ENCODE peak calls at places on chromosomes 1 and 21, in five cellular contexts. One of them, this sample, is unnamed.

GRCh38 chr1:94974824-94975223 is 47.9 kb upstream of the CNN3 start:
- DNase-seq in PC-9: no peak
- DNase-seq in A549: no peak
- DNase-seq in tibial artery: no peak
- DNase-seq in endodermal cell: no peak
- DNase-seq in this sample: peak

GRCh38 chr1:155166373-155167165 is 6.5 kb downstream of the KRTCAP2 start:
- DNase-seq in tibial artery: peak
- DNase-seq in A549: no peak
- DNase-seq in endodermal cell: peak
- DNase-seq in PC-9: no peak
- DNase-seq in this sample: no peak

GRCh38 chr1:115911298-115911697 is 65.0 kb upstream of the SLC22A15 start:
- DNase-seq in PC-9: peak
- DNase-seq in endodermal cell: no peak
- DNase-seq in A549: no peak
- DNase-seq in tibial artery: no peak
- DNase-seq in this sample: peak

GRCh38 chr1:167683226-167683625 is 38.6 kb upstream of the MPZL1 start:
- DNase-seq in endodermal cell: no peak
- DNase-seq in PC-9: no peak
- DNase-seq in A549: no peak
- DNase-seq in tibial artery: no peak
- DNase-seq in this sample: no peak

GRCh38 chr21:43679951-43680350 is 20.6 kb downstream of the RRP1B start:
- DNase-seq in endodermal cell: no peak
- DNase-seq in tibial artery: no peak
- DNase-seq in PC-9: no peak
- DNase-seq in A549: no peak
- DNase-seq in this sample: no peak

GRCh38 chr1:182935716-182936115 is 17.2 kb downstream of the SHCBP1L start:
- DNase-seq in A549: no peak
- DNase-seq in PC-9: no peak
- DNase-seq in tibial artery: no peak
- DNase-seq in endodermal cell: no peak
- DNase-seq in this sample: no peak

GRCh38 chr1:159924025-159924790 is 1.1 kb downstream of the TAGLN2 start:
- DNase-seq in PC-9: peak
- DNase-seq in tibial artery: peak
- DNase-seq in A549: peak
- DNase-seq in endodermal cell: peak
- DNase-seq in this sample: peak

GRCh38 chr1:68197459-68197858 is 34.9 kb downstream of the WLS start:
- DNase-seq in A549: no peak
- DNase-seq in PC-9: no peak
- DNase-seq in endodermal cell: no peak
- DNase-seq in tibial artery: no peak
- DNase-seq in this sample: no peak

GRCh38 chr1:5318143-5318816 is 663.9 kb downstream of the AJAP1 start:
- DNase-seq in PC-9: no peak
- DNase-seq in tibial artery: no peak
- DNase-seq in A549: no peak
- DNase-seq in endodermal cell: no peak
- DNase-seq in this sample: no peak

GRCh38 chr1:2337501-2337900 is 53.9 kb downstream of the MORN1 start:
- DNase-seq in endodermal cell: no peak
- DNase-seq in PC-9: no peak
- DNase-seq in tibial artery: no peak
- DNase-seq in A549: no peak
- DNase-seq in this sample: no peak

GRCh38 chr1:107263291-107263790 is 122.5 kb downstream of the NTNG1 start:
- DNase-seq in endodermal cell: no peak
- DNase-seq in PC-9: no peak
- DNase-seq in tibial artery: no peak
- DNase-seq in A549: no peak
- DNase-seq in this sample: no peak

GRCh38 chr1:94926365-94926914 is 470 bp downstream of the CNN3 start:
- DNase-seq in A549: peak
- DNase-seq in endodermal cell: peak
- DNase-seq in tibial artery: peak
- DNase-seq in PC-9: peak
- DNase-seq in this sample: no peak

GRCh38 chr1:50704126-50704525 is 255.9 kb downstream of the FAF1 start:
- DNase-seq in tibial artery: no peak
- DNase-seq in A549: peak
- DNase-seq in endodermal cell: no peak
- DNase-seq in PC-9: peak
- DNase-seq in this sample: peak

GRCh38 chr21:42508371-42508770 is 5.3 kb upstream of the SLC37A1 start:
- DNase-seq in tibial artery: no peak
- DNase-seq in A549: no peak
- DNase-seq in endodermal cell: no peak
- DNase-seq in PC-9: no peak
- DNase-seq in this sample: no peak

GRCh38 chr1:207754011-207754410 is 2.2 kb downstream of the CD46 start:
- DNase-seq in PC-9: no peak
- DNase-seq in A549: no peak
- DNase-seq in endodermal cell: no peak
- DNase-seq in tibial artery: no peak
- DNase-seq in this sample: no peak
- H3K27ac ChIP-seq in PC-9: no peak
- H3K27ac ChIP-seq in A549: no peak
- H3K27ac ChIP-seq in endodermal cell: no peak
- H3K27ac ChIP-seq in tibial artery: no peak
- H3K27ac ChIP-seq in this sample: no peak

DNA sequence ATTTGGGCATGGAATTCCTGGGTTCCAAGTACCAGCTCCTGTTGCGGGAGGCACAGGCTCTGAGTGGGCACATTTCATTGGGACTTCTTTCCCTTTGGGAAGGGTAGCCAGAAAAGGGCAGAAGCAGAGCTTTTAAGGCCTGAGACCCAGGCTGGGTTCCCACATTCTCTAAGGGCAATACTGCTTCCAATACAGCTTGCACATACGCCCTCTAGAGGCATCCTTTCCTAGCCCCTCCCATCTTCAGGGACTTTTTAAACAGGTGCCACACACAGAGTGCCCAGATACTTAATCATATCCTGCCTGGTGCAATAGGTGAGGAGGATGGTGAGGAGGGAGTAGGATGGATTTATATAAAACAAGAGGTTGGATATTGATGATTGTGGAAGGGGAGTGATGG is 5.7 kb downstream of the GPR88 start:
- DNase-seq in A549: peak
- DNase-seq in PC-9: no peak
- DNase-seq in endodermal cell: peak
- DNase-seq in tibial artery: no peak
- DNase-seq in this sample: peak
- TF ChIP-seq CTCF in A549: peak
- TF ChIP-seq CTCF in PC-9: peak
- TF ChIP-seq CTCF in endodermal cell: peak
- TF ChIP-seq CTCF in tibial artery: no peak
- TF ChIP-seq CTCF in this sample: no peak

DNA sequence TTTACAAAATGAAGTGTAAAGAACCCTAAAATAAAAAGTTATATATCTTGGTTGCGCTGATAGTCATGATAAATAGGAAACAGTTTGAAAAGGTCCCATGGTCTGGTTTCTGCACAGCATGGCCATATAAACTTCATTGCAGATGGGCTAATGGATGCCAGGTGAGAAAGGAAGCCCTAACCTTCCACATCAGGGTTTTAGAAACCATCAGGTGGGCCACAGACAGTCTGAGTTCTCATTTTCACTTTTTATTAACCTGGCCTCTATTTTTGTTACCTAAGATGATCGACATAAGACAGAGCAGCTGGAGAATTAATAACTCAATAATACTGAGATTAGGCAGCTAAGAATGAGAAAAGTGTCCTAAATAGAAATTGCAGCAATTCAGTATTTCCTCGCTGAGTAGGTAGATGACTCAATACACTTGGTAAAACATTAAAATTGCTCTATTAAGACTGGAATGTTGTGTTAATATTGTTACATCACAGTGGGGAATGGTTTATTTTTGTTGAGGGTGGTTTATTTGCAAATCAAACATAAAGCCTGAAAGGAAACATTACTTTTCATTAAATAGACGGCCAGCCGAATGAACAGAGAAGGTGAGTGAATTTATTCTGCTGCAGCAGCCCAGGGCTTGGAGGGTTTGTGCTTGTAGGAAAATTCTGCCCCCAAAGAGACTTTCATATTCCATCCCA is 21.1 kb downstream of the C1orf21 start:
- DNase-seq in A549: peak
- DNase-seq in endodermal cell: no peak
- DNase-seq in tibial artery: no peak
- DNase-seq in PC-9: no peak
- DNase-seq in this sample: no peak
- H3K27ac ChIP-seq in A549: peak
- H3K27ac ChIP-seq in endodermal cell: no peak
- H3K27ac ChIP-seq in tibial artery: no peak
- H3K27ac ChIP-seq in PC-9: no peak
- H3K27ac ChIP-seq in this sample: no peak

GRCh38 chr1:3852091-3852490 is 4.9 kb downstream of the CEP104 start:
- DNase-seq in tibial artery: no peak
- DNase-seq in endodermal cell: no peak
- DNase-seq in A549: no peak
- DNase-seq in PC-9: no peak
- DNase-seq in this sample: no peak

GRCh38 chr1:3850857-3851256 is 6.2 kb downstream of the CEP104 start:
- DNase-seq in A549: no peak
- DNase-seq in PC-9: no peak
- DNase-seq in tibial artery: no peak
- DNase-seq in endodermal cell: no peak
- DNase-seq in this sample: no peak

GRCh38 chr1:3841491-3841890 is 15.5 kb downstream of the CEP104 start:
- DNase-seq in endodermal cell: no peak
- DNase-seq in PC-9: no peak
- DNase-seq in A549: no peak
- DNase-seq in tibial artery: no peak
- DNase-seq in this sample: no peak

DNA sequence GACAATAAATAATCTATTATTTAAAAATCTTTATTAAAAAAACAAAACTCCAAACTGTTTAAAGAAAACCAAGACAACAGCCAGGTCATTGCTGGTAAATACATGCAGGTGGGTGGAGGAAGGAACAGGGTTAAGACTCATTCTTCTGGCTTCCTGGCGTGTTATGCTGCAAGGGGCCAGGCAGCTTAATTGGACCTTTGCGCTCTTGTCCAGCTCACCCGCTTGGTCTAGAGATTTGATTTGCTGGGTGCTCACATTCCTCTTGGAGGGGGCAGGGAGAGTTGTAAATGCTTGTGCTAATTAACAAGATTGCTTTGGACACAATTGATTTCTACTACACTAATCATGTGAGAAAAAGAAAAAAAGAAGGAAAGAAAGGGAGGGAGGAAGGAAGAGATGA is 10.5 kb downstream of the CEP104 start:
- DNase-seq in tibial artery: no peak
- DNase-seq in A549: no peak
- DNase-seq in PC-9: no peak
- DNase-seq in endodermal cell: no peak
- DNase-seq in this sample: no peak
- TF ChIP-seq CTCF in tibial artery: no peak
- TF ChIP-seq CTCF in A549: no peak
- TF ChIP-seq CTCF in PC-9: no peak
- TF ChIP-seq CTCF in endodermal cell: no peak
- TF ChIP-seq CTCF in this sample: no peak

DNA sequence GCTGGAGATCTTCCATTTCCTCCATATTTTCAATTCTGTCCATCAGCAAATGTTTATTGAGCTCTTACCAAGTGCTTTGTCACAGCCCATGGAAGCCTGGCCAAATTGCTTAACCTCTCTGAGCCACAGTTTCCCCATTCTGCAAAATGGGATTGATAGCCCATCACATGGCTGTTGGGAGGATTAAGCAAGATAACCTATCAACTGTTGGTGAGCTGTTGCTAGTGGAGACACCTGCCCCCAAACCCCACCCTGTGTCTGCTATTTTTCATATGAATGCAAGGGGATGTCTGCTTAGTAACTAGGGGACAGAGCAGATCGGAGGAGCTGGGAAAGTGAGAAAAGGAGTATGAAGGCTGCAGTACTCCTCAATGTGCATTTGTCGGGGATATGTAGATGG is 38.3 kb downstream of the CD34 start:
- DNase-seq in endodermal cell: no peak
- DNase-seq in PC-9: no peak
- DNase-seq in A549: no peak
- DNase-seq in tibial artery: no peak
- DNase-seq in this sample: no peak
- H3K27ac ChIP-seq in endodermal cell: no peak
- H3K27ac ChIP-seq in PC-9: no peak
- H3K27ac ChIP-seq in A549: no peak
- H3K27ac ChIP-seq in tibial artery: no peak
- H3K27ac ChIP-seq in this sample: no peak

GRCh38 chr1:185073725-185074124 is 28.4 kb downstream of the RNF2 start:
- DNase-seq in endodermal cell: no peak
- DNase-seq in A549: no peak
- DNase-seq in tibial artery: no peak
- DNase-seq in PC-9: no peak
- DNase-seq in this sample: no peak

GRCh38 chr1:185075476-185075875 is 30.1 kb downstream of the RNF2 start:
- DNase-seq in endodermal cell: no peak
- DNase-seq in PC-9: no peak
- DNase-seq in A549: no peak
- DNase-seq in tibial artery: no peak
- DNase-seq in this sample: no peak

GRCh38 chr1:185069202-185069601 is 23.8 kb downstream of the RNF2 start:
- DNase-seq in PC-9: no peak
- DNase-seq in endodermal cell: no peak
- DNase-seq in tibial artery: no peak
- DNase-seq in A549: no peak
- DNase-seq in this sample: no peak

GRCh38 chr1:185077374-185077773 is 32.0 kb downstream of the RNF2 start:
- DNase-seq in A549: no peak
- DNase-seq in tibial artery: no peak
- DNase-seq in endodermal cell: no peak
- DNase-seq in PC-9: no peak
- DNase-seq in this sample: no peak

DNA sequence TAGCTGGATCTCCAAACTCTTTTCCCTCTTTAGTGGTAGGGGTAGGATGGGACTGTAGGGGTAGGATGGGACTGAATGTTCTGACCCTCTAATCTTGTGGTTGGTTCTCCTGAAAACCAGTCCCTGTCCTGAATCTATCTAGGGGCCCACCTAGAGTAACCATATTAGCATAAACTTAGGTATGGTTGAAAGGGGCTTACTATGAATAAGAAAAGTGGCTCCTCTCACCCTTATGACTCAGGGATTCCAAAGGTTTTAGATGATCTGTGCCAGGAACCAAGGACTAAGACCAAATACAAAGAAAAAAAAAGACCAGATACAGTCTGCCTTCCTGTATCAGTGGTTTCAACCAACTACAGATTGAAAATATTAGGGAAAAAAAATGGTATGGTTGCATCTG is 28.9 kb downstream of the RNF2 start:
- DNase-seq in endodermal cell: no peak
- DNase-seq in tibial artery: no peak
- DNase-seq in A549: no peak
- DNase-seq in PC-9: no peak
- DNase-seq in this sample: peak
- TF ChIP-seq CTCF in endodermal cell: no peak
- TF ChIP-seq CTCF in tibial artery: no peak
- TF ChIP-seq CTCF in A549: no peak
- TF ChIP-seq CTCF in PC-9: no peak
- TF ChIP-seq CTCF in this sample: no peak

GRCh38 chr1:84757301-84757700 is 67.0 kb upstream of the SSX2IP start:
- DNase-seq in endodermal cell: no peak
- DNase-seq in A549: no peak
- DNase-seq in tibial artery: no peak
- DNase-seq in PC-9: no peak
- DNase-seq in this sample: no peak
- H3K27ac ChIP-seq in endodermal cell: no peak
- H3K27ac ChIP-seq in A549: no peak
- H3K27ac ChIP-seq in tibial artery: no peak
- H3K27ac ChIP-seq in PC-9: no peak
- H3K27ac ChIP-seq in this sample: no peak

This sample was measured in RWPE1.